ENCODE peak calls at places on chromosome 17, in four cellular contexts. E is GM12878, G is K562, S is HepG2. T is an unnamed sample.
A peak's percentile ranks its signal among the peaks of the same experiment; 100 is the strongest.

GRCh38 chr17:81923302-81924260 is 4.0 kb downstream of the MAFG start:
- DNase-seq in E (no peak), G (peak; percentile 64), S (no peak), T (peak; percentile 68)

GRCh38 chr17:41140360-41141132 is at the start of gene KRTAP4-6:
- DNase-seq in E (no peak), G (no peak), S (peak; percentile 9), T (no peak)

GRCh38 chr17:10156579-10157488 is 41.6 kb downstream of the GAS7 start:
- DNase-seq in E (peak; percentile 73), G (no peak), S (no peak), T (no peak)

GRCh38 chr17:7440113-7440822 is 956 bp downstream of the FGF11 start:
- DNase-seq in E (no peak), G (peak; percentile 37), S (no peak), T (peak; percentile 71)

GRCh38 chr17:13940858-13941665 is 128.2 kb upstream of the COX10 start:
- DNase-seq in E (no peak), G (no peak), S (no peak), T (no peak)

GRCh38 chr17:45345554-45346254 is 28.9 kb upstream of the MAP3K14 start:
- DNase-seq in E (no peak), G (peak; percentile 48), S (no peak), T (no peak)

GRCh38 chr17:51185763-51186332 is 19.6 kb downstream of the NME2 start:
- DNase-seq in E (no peak), G (no peak), S (no peak), T (no peak)

GRCh38 chr17:76077582-76078110 is 1.3 kb upstream of the ZACN start:
- DNase-seq in E (no peak), G (no peak), S (no peak), T (no peak)

GRCh38 chr17:36072431-36073121 is 8.5 kb downstream of the CCL18 start:
- DNase-seq in E (peak; percentile 69), G (peak; percentile 80), S (peak; percentile 52), T (peak; percentile 83)

GRCh38 chr17:82204831-82205719 is 7.6 kb downstream of the CCDC57 start:
- DNase-seq in E (no peak), G (no peak), S (no peak), T (no peak)

GRCh38 chr17:29592850-29593545 is at the start of gene ANKRD13B:
- DNase-seq in E (no peak), G (peak; percentile 67), S (no peak), T (peak; percentile 71)

GRCh38 chr17:83202002-83203000 is 122.9 kb downstream of the METRNL start:
- DNase-seq in E (no peak), G (no peak), S (no peak), T (peak; percentile 7)

GRCh38 chr17:7029659-7030058 is 6.2 kb upstream of the SLC16A13 start:
- DNase-seq in E (no peak), G (no peak), S (no peak), T (no peak)

GRCh38 chr17:72702136-72702735 is 390.3 kb downstream of the SLC39A11 start:
- DNase-seq in E (no peak), G (peak; percentile 15), S (peak; percentile 91), T (no peak)

GRCh38 chr17:40873255-40873654 is 6.2 kb upstream of the KRT12 start:
- DNase-seq in E (no peak), G (no peak), S (no peak), T (no peak)

DNA sequence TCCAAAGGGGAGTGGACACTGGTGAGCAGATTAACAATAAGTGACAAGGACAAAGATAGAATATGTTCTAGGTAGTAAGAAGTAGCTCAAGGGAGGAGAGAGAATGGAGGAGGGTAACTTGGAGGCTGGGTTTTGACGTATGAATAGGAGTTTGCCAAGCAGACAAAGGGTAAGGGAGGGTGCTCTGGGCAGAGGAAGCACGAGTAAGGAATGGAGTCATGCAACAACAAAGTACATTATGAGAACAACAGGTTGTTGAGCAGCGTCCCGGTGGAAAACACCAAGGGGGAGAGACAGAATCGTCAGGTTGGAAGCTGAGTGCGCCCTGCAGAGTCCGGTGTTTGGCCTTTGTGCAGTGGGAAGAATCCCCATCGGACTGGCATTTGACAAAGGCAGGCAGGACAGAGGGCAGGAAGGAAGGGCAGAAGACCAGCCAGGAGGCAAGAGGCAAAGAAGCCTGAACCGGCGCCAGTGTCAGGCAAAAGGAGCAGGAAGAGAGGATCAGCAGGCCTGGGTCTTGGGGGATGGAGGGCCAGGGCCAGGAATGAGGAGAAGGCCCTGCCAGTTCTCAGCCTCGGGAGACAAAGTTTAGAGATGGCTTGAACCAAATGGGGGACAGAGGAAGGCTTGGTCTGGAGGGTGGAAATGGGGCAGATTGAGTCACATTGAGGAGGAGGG is 134.3 kb upstream of the TNRC6C start:
- DNase-seq in E (no peak), G (no peak), S (no peak), T (no peak)
- TF ChIP-seq NR2C2 in E (no peak), G (no peak), S (no peak), T (no peak)

GRCh38 chr17:5128905-5129535 is 13.2 kb downstream of the USP6 start:
- DNase-seq in E (no peak), G (no peak), S (no peak), T (no peak)
- TF ChIP-seq NR2C2 in E (no peak), G (no peak), S (no peak), T (no peak)

GRCh38 chr17:2111691-2112090 is 56.8 kb downstream of the HIC1 start:
- DNase-seq in E (no peak), G (no peak), S (no peak), T (no peak)
- TF ChIP-seq NR2C2 in E (no peak), G (no peak), S (no peak), T (no peak)

GRCh38 chr17:28421775-28422305 is 15.8 kb upstream of the SLC46A1 start:
- DNase-seq in E (no peak), G (no peak), S (no peak), T (no peak)
- TF ChIP-seq NR2C2 in E (no peak), G (no peak), S (no peak), T (no peak)

GRCh38 chr17:60248618-60249516 is 99.1 kb downstream of the CA4 start:
- DNase-seq in E (no peak), G (no peak), S (no peak), T (no peak)
- TF ChIP-seq NR2C2 in E (no peak), G (no peak), S (no peak), T (no peak)

DNA sequence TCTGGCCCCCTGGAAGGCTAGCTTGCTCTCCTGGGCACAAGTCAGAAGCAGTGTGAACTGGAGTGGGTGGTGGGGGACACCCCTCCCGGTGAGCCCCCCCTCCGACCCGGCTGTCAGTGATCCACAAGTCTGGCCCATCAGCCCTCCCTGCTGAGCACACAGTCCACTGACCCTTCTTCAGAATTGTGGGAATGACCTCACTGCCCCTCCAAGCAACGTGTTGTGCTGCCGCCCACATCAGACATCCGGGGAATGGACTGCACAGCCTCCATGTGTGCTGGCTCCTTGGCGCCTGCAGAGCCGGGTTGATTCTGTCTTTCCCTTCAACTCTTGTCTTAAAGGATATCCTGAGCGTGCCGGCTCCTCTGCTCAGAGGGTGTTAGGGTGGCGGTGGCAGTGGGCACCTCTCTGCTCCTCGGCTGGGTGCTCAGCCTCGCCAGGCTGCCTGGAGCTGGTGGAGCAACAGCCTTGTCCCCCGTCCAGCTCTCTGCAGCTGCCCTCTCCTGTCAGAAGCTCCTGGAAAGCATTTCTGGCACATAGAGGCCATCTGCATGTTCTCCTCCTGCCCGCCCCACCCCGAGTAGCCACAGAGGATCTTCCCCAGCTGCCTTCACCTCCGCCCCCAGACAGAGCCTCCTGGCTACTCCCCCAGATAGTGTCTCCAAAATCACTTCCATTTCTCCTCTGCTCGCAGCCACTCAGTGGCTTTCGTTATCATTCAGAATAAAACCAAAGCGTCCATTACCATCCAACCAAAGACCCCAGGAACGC is 19.8 kb downstream of the NPTX1 start:
- DNase-seq in E (no peak), G (peak; percentile 72), S (no peak), T (no peak)
- TF ChIP-seq NR2C2 in E (no peak), G (no peak), S (no peak), T (no peak)

GRCh38 chr17:57994436-57994835 is 6.4 kb upstream of the VEZF1 start:
- DNase-seq in E (no peak), G (no peak), S (no peak), T (no peak)
- TF ChIP-seq NR2C2 in E (no peak), G (no peak), S (no peak), T (no peak)